ENCODE peak calls at places on chromosomes 3 and 15, in seven cellular contexts. One of them, this sample, is unnamed. For H3K4me1, the result is how much of the 10 kb centered on the place peaks cover.

GRCh38 chr3:133441867-133442270 is 42.0 kb downstream of the BFSP2 start:
- DNase-seq in H9: no peak
- DNase-seq in neuronal stem cell: no peak
- DNase-seq in mesenchymal stem cell: peak
- DNase-seq in H1: no peak
- DNase-seq in IMR-90: no peak
- DNase-seq in mesendoderm: no peak
- DNase-seq in this sample: no peak

GRCh38 chr3:127473244-127474024 is 117.1 kb downstream of the TPRA1 start:
- DNase-seq in H1: peak
- DNase-seq in neuronal stem cell: no peak
- DNase-seq in mesendoderm: peak
- DNase-seq in mesenchymal stem cell: no peak
- DNase-seq in IMR-90: no peak
- DNase-seq in H9: peak
- DNase-seq in this sample: peak

GRCh38 chr3:151837057-151837456 is 23.1 kb downstream of the AADAC start:
- DNase-seq in mesendoderm: peak
- DNase-seq in H9: peak
- DNase-seq in mesenchymal stem cell: peak
- DNase-seq in IMR-90: peak
- DNase-seq in H1: peak
- DNase-seq in neuronal stem cell: peak
- DNase-seq in this sample: peak

GRCh38 chr3:46930945-46931403 is 45.6 kb downstream of the CCDC12 start:
- DNase-seq in H9: no peak
- DNase-seq in mesendoderm: peak
- DNase-seq in neuronal stem cell: no peak
- DNase-seq in mesenchymal stem cell: no peak
- DNase-seq in H1: no peak
- DNase-seq in IMR-90: no peak
- DNase-seq in this sample: peak

GRCh38 chr15:74635228-74635627 is 19.6 kb downstream of the CLK3 start:
- DNase-seq in H9: peak
- DNase-seq in H1: no peak
- DNase-seq in mesendoderm: peak
- DNase-seq in neuronal stem cell: peak
- DNase-seq in mesenchymal stem cell: peak
- DNase-seq in IMR-90: peak
- DNase-seq in this sample: peak

GRCh38 chr3:53150247-53151085 is 10.5 kb upstream of the PRKCD start:
- DNase-seq in mesendoderm: no peak
- DNase-seq in neuronal stem cell: no peak
- DNase-seq in H1: no peak
- DNase-seq in mesenchymal stem cell: no peak
- DNase-seq in IMR-90: peak
- DNase-seq in H9: no peak
- DNase-seq in this sample: no peak

GRCh38 chr3:129824926-129825541 is 68.5 kb downstream of the TMCC1 start:
- DNase-seq in mesendoderm: peak
- DNase-seq in mesenchymal stem cell: peak
- DNase-seq in neuronal stem cell: peak
- DNase-seq in H9: peak
- DNase-seq in IMR-90: peak
- DNase-seq in H1: no peak
- DNase-seq in this sample: peak

GRCh38 chr3:188950832-188951489 is 220.8 kb upstream of the TPRG1 start:
- DNase-seq in mesenchymal stem cell: peak
- DNase-seq in H9: no peak
- DNase-seq in H1: no peak
- DNase-seq in neuronal stem cell: no peak
- DNase-seq in mesendoderm: no peak
- DNase-seq in IMR-90: peak
- DNase-seq in this sample: peak

GRCh38 chr3:139830817-139831216 is 104.2 kb upstream of the CLSTN2 start:
- DNase-seq in mesendoderm: peak
- DNase-seq in H9: peak
- DNase-seq in H1: no peak
- DNase-seq in IMR-90: no peak
- DNase-seq in mesenchymal stem cell: no peak
- DNase-seq in neuronal stem cell: peak
- DNase-seq in this sample: peak

GRCh38 chr15:42157381-42157780 is 945 bp upstream of the PLA2G4F start:
- DNase-seq in mesendoderm: no peak
- DNase-seq in IMR-90: no peak
- DNase-seq in H1: no peak
- DNase-seq in H9: no peak
- DNase-seq in neuronal stem cell: no peak
- DNase-seq in mesenchymal stem cell: no peak
- DNase-seq in this sample: no peak

GRCh38 chr3:43286886-43287301 is 554 bp downstream of the SNRK start:
- DNase-seq in H9: no peak
- DNase-seq in mesendoderm: peak
- DNase-seq in IMR-90: no peak
- DNase-seq in H1: no peak
- DNase-seq in mesenchymal stem cell: peak
- DNase-seq in neuronal stem cell: no peak
- DNase-seq in this sample: peak

GRCh38 chr3:169334994-169335393 is 328.5 kb downstream of the MECOM start:
- DNase-seq in mesendoderm: no peak
- DNase-seq in H9: no peak
- DNase-seq in mesenchymal stem cell: no peak
- DNase-seq in neuronal stem cell: no peak
- DNase-seq in IMR-90: peak
- DNase-seq in H1: no peak
- DNase-seq in this sample: no peak

GRCh38 chr3:44661189-44661588 is 12.7 kb downstream of the ZNF35 start:
- DNase-seq in mesenchymal stem cell: no peak
- DNase-seq in mesendoderm: peak
- DNase-seq in H9: no peak
- DNase-seq in neuronal stem cell: no peak
- DNase-seq in H1: no peak
- DNase-seq in IMR-90: no peak
- DNase-seq in this sample: no peak

GRCh38 chr3:111725706-111726105 is 130.6 kb upstream of the ZBED2 start:
- DNase-seq in IMR-90: no peak
- DNase-seq in neuronal stem cell: no peak
- DNase-seq in mesendoderm: no peak
- DNase-seq in H1: no peak
- DNase-seq in H9: no peak
- DNase-seq in mesenchymal stem cell: no peak
- DNase-seq in this sample: no peak

GRCh38 chr15:29435811-29436210 is 166.2 kb upstream of the NSMCE3 start:
- DNase-seq in mesenchymal stem cell: no peak
- DNase-seq in H1: no peak
- DNase-seq in H9: no peak
- DNase-seq in neuronal stem cell: no peak
- DNase-seq in mesendoderm: no peak
- DNase-seq in IMR-90: no peak
- DNase-seq in this sample: peak

GRCh38 chr3:81173514-81173913 is 587.9 kb downstream of the GBE1 start:
- DNase-seq in mesenchymal stem cell: no peak
- DNase-seq in IMR-90: no peak
- DNase-seq in neuronal stem cell: no peak
- DNase-seq in H9: peak
- DNase-seq in mesendoderm: peak
- DNase-seq in H1: no peak
- DNase-seq in this sample: peak

GRCh38 chr15:59170295-59170881 is 36.3 kb upstream of the LDHAL6B start:
- DNase-seq in mesendoderm: peak
- DNase-seq in neuronal stem cell: no peak
- DNase-seq in mesenchymal stem cell: peak
- DNase-seq in IMR-90: no peak
- DNase-seq in H1: no peak
- DNase-seq in H9: peak
- DNase-seq in this sample: no peak

GRCh38 chr15:38702178-38702912 is 137.7 kb upstream of the RASGRP1 start:
- DNase-seq in neuronal stem cell: no peak
- DNase-seq in IMR-90: no peak
- DNase-seq in mesenchymal stem cell: no peak
- DNase-seq in mesendoderm: peak
- DNase-seq in H9: peak
- DNase-seq in H1: no peak
- DNase-seq in this sample: no peak

GRCh38 chr3:127613406-127613805 is 15.2 kb downstream of the MCM2 start:
- DNase-seq in neuronal stem cell: no peak
- DNase-seq in mesendoderm: no peak
- DNase-seq in H1: no peak
- DNase-seq in IMR-90: no peak
- DNase-seq in H9: no peak
- DNase-seq in mesenchymal stem cell: no peak
- DNase-seq in this sample: no peak

GRCh38 chr3:38829404-38829803 is 13.4 kb upstream of the SCN10A start:
- DNase-seq in mesenchymal stem cell: peak
- DNase-seq in IMR-90: peak
- DNase-seq in H9: no peak
- DNase-seq in neuronal stem cell: no peak
- DNase-seq in mesendoderm: no peak
- DNase-seq in H1: no peak
- DNase-seq in this sample: no peak

GRCh38 chr3:69541059-69541471 is 155.2 kb upstream of the FRMD4B start:
- DNase-seq in mesendoderm: peak
- DNase-seq in neuronal stem cell: peak
- DNase-seq in mesenchymal stem cell: no peak
- DNase-seq in H1: no peak
- DNase-seq in H9: peak
- DNase-seq in IMR-90: no peak
- DNase-seq in this sample: peak

GRCh38 chr3:148790841-148791240 is 36.8 kb upstream of the CPB1 start:
- DNase-seq in H1: no peak
- DNase-seq in IMR-90: no peak
- DNase-seq in H9: no peak
- DNase-seq in mesendoderm: no peak
- DNase-seq in mesenchymal stem cell: peak
- DNase-seq in neuronal stem cell: no peak
- DNase-seq in this sample: peak

GRCh38 chr15:80580107-80580506 is 115.0 kb upstream of the ABHD17C start:
- DNase-seq in H9: peak
- DNase-seq in IMR-90: peak
- DNase-seq in mesendoderm: peak
- DNase-seq in mesenchymal stem cell: peak
- DNase-seq in neuronal stem cell: no peak
- DNase-seq in H1: no peak
- DNase-seq in this sample: peak

GRCh38 chr15:75641603-75642002 is 1.6 kb upstream of the IMP3 start:
- DNase-seq in neuronal stem cell: no peak
- DNase-seq in H1: no peak
- DNase-seq in H9: no peak
- DNase-seq in IMR-90: no peak
- DNase-seq in mesenchymal stem cell: no peak
- DNase-seq in mesendoderm: no peak
- DNase-seq in this sample: no peak
- H3K4ac ChIP-seq in neuronal stem cell: no peak
- H3K4ac ChIP-seq in H1: no peak
- H3K4ac ChIP-seq in H9: no peak
- H3K4ac ChIP-seq in IMR-90: no peak
- H3K4ac ChIP-seq in mesenchymal stem cell: no peak
- H3K4ac ChIP-seq in mesendoderm: no peak
- H3K4ac ChIP-seq in this sample: no peak

DNA sequence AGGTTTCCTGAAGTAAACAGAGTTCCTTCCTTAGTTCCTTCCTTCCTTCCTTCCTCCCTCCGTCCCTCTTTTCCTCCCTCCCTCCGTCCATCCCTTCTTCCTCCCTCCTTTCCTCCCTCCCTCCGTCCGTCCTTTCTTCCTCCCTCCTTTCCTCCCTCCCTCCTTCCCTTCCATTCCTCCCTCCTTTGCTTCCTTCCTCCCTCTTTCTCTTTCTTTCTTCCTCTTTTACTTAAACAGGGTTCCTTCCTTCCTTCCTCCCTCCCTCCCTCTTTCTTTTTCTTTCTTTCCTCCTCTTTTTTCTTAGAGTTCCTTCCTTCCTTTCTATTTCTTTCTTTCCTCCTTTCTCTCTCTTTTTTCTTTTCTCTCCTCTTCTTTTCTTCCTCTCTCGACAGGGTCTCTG is 35.2 kb downstream of the ATR start:
- DNase-seq in H1: no peak
- DNase-seq in mesendoderm: no peak
- DNase-seq in H9: no peak
- DNase-seq in mesenchymal stem cell: no peak
- DNase-seq in neuronal stem cell: no peak
- DNase-seq in IMR-90: no peak
- DNase-seq in this sample: no peak
- H3K4me1 ChIP-seq in H1: under half
- H3K4me1 ChIP-seq in mesendoderm: under half
- H3K4me1 ChIP-seq in H9: under half
- H3K4me1 ChIP-seq in mesenchymal stem cell: under half
- H3K4me1 ChIP-seq in neuronal stem cell: under half
- H3K4me1 ChIP-seq in IMR-90: under half
- H3K4me1 ChIP-seq in this sample: under half

GRCh38 chr3:123148772-123149171 is 53.0 kb upstream of the SEC22A start:
- DNase-seq in H1: no peak
- DNase-seq in mesenchymal stem cell: no peak
- DNase-seq in IMR-90: no peak
- DNase-seq in neuronal stem cell: no peak
- DNase-seq in H9: no peak
- DNase-seq in mesendoderm: no peak
- DNase-seq in this sample: no peak

GRCh38 chr3:123151251-123151705 is 50.5 kb upstream of the SEC22A start:
- DNase-seq in neuronal stem cell: no peak
- DNase-seq in H1: no peak
- DNase-seq in IMR-90: no peak
- DNase-seq in mesenchymal stem cell: no peak
- DNase-seq in mesendoderm: no peak
- DNase-seq in H9: peak
- DNase-seq in this sample: no peak

GRCh38 chr3:123149525-123149924 is 52.2 kb upstream of the SEC22A start:
- DNase-seq in H9: no peak
- DNase-seq in neuronal stem cell: no peak
- DNase-seq in H1: no peak
- DNase-seq in mesenchymal stem cell: no peak
- DNase-seq in IMR-90: no peak
- DNase-seq in mesendoderm: no peak
- DNase-seq in this sample: no peak

GRCh38 chr3:123152656-123153055 is 49.1 kb upstream of the SEC22A start:
- DNase-seq in H1: no peak
- DNase-seq in mesenchymal stem cell: no peak
- DNase-seq in H9: no peak
- DNase-seq in mesendoderm: no peak
- DNase-seq in IMR-90: no peak
- DNase-seq in neuronal stem cell: no peak
- DNase-seq in this sample: no peak

GRCh38 chr3:123150449-123150954 is 51.2 kb upstream of the SEC22A start:
- DNase-seq in mesenchymal stem cell: no peak
- DNase-seq in IMR-90: no peak
- DNase-seq in H9: peak
- DNase-seq in H1: no peak
- DNase-seq in mesendoderm: peak
- DNase-seq in neuronal stem cell: no peak
- DNase-seq in this sample: no peak
- H3K4ac ChIP-seq in mesenchymal stem cell: no peak
- H3K4ac ChIP-seq in IMR-90: no peak
- H3K4ac ChIP-seq in H9: no peak
- H3K4ac ChIP-seq in H1: no peak
- H3K4ac ChIP-seq in mesendoderm: no peak
- H3K4ac ChIP-seq in neuronal stem cell: no peak
- H3K4ac ChIP-seq in this sample: no peak

DNA sequence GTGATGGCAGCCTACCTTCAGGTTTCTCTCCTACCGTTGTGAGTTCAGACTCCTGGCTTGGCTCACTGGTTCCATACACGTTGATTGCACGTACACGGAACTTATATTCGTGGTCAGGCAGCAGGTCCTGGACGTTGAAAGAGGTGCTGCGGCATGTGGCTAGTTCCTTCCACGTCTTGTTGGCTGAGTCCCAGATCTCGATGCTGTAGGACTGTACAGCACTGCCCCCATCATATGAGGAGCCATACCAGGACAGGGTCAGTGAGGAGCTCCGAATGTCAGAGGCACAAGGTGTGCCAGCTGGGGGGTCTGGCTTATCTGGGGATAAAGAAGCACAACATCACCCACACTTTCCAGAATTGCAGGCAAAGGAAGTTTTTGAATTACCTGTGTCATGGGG is 72.3 kb upstream of the HACD2 start:
- DNase-seq in mesenchymal stem cell: no peak
- DNase-seq in mesendoderm: no peak
- DNase-seq in neuronal stem cell: no peak
- DNase-seq in IMR-90: no peak
- DNase-seq in H1: no peak
- DNase-seq in H9: no peak
- DNase-seq in this sample: no peak
- H3K4me1 ChIP-seq in mesenchymal stem cell: under half
- H3K4me1 ChIP-seq in mesendoderm: under half
- H3K4me1 ChIP-seq in neuronal stem cell: under half
- H3K4me1 ChIP-seq in IMR-90: under half
- H3K4me1 ChIP-seq in H1: under half
- H3K4me1 ChIP-seq in H9: under half
- H3K4me1 ChIP-seq in this sample: under half

This sample was measured in trophoblast cell.